ENCODE peak calls at places on chromosome 14, in four cellular contexts. V is suprapubic skin, H is ovary, K is right lobe of liver. W is an unnamed sample.
A peak's percentile ranks its signal among the peaks of the same experiment; 100 is the strongest.

GRCh38 chr14:50000215-50001145 is 107.6 kb downstream of the ARF6 start:
- DNase-seq in H (peak; percentile 47), V (peak; percentile 83), K (peak; percentile 53), W (no peak)

GRCh38 chr14:41607966-41608663 is 1.4 kb downstream of the LRFN5 start:
- DNase-seq in K (no peak), H (no peak), V (no peak), W (no peak)

GRCh38 chr14:58027904-58028303 is 124.1 kb downstream of the ARMH4 start:
- DNase-seq in V (no peak), H (no peak), K (no peak), W (no peak)

GRCh38 chr14:55131782-55132181 is 2.7 kb downstream of the LGALS3 start:
- DNase-seq in K (no peak), H (peak; percentile 50), V (no peak), W (no peak)

GRCh38 chr14:49971156-49972141 is 78.6 kb downstream of the ARF6 start:
- DNase-seq in V (no peak), K (no peak), H (no peak), W (no peak)

GRCh38 chr14:30303350-30303749 is 255.6 kb upstream of the G2E3 start:
- DNase-seq in H (no peak), V (no peak), K (no peak), W (no peak)

GRCh38 chr14:63224196-63224595 is 20.0 kb downstream of the RHOJ start:
- DNase-seq in K (no peak), V (no peak), H (no peak), W (no peak)

GRCh38 chr14:22185191-22185590 is 403.8 kb downstream of the DAD1 start:
- DNase-seq in K (no peak), V (no peak), H (no peak), W (no peak)

GRCh38 chr14:74705607-74706006 is 7.3 kb downstream of the AREL1 start:
- DNase-seq in K (no peak), H (no peak), V (no peak), W (no peak)

GRCh38 chr14:38040411-38040810 is 167.3 kb upstream of the SSTR1 start:
- DNase-seq in H (no peak), K (no peak), V (no peak), W (no peak)

GRCh38 chr14:71403673-71404072 is 496.4 kb downstream of the PCNX1 start:
- DNase-seq in V (no peak), K (no peak), H (no peak), W (no peak)

GRCh38 chr14:68921666-68922065 is 57.4 kb downstream of the ACTN1 start:
- DNase-seq in V (no peak), K (no peak), H (no peak), W (no peak)

GRCh38 chr14:93969082-93969828 is 7.1 kb downstream of the ASB2 start:
- DNase-seq in V (no peak), H (no peak), K (no peak), W (no peak)

GRCh38 chr14:95208598-95208997 is 51.3 kb upstream of the DICER1 start:
- DNase-seq in V (no peak), H (no peak), K (no peak), W (no peak)

GRCh38 chr14:93009471-93010117 is 86.6 kb downstream of the CHGA start:
- DNase-seq in V (no peak), K (no peak), H (no peak), W (no peak)

GRCh38 chr14:33357225-33358010 is 418.7 kb downstream of the NPAS3 start:
- DNase-seq in V (no peak), H (no peak), K (no peak), W (no peak)

GRCh38 chr14:46048127-46048526 is 603.5 kb downstream of the RPL10L start:
- DNase-seq in K (no peak), H (no peak), V (no peak), W (no peak)

GRCh38 chr14:22007278-22008097 is 333.9 kb upstream of the OR4E1 start:
- DNase-seq in K (no peak), H (no peak), V (no peak), W (no peak)

GRCh38 chr14:23364164-23364571 is 804 bp downstream of the EFS start:
- DNase-seq in K (no peak), H (peak; percentile 51), V (peak; percentile 83), W (no peak)

GRCh38 chr14:86541969-86542368 is 1012.0 kb downstream of the FLRT2 start:
- DNase-seq in H (no peak), V (no peak), K (no peak), W (no peak)

GRCh38 chr14:64702493-64703392 is 1.5 kb upstream of the PLEKHG3 start:
- DNase-seq in K (no peak), H (no peak), V (peak; percentile 72), W (no peak)

GRCh38 chr14:95440951-95441350 is 75.5 kb downstream of the SYNE3 start:
- DNase-seq in K (no peak), H (no peak), V (no peak), W (no peak)

GRCh38 chr14:52995998-52996397 is 45.1 kb upstream of the FERMT2 start:
- DNase-seq in K (no peak), H (no peak), V (no peak), W (no peak)

GRCh38 chr14:85414142-85414541 is 115.8 kb upstream of the FLRT2 start:
- DNase-seq in H (no peak), K (no peak), V (no peak), W (no peak)

GRCh38 chr14:81301371-81301770 is 80.6 kb upstream of the GTF2A1 start:
- DNase-seq in K (no peak), H (no peak), V (no peak), W (no peak)

GRCh38 chr14:70724944-70725343 is 83.2 kb downstream of the TTC9 start:
- DNase-seq in H (no peak), V (no peak), K (no peak), W (no peak)

GRCh38 chr14:32595496-32595895 is 266.4 kb downstream of the AKAP6 start:
- DNase-seq in V (no peak), H (no peak), K (no peak), W (no peak)

DNA sequence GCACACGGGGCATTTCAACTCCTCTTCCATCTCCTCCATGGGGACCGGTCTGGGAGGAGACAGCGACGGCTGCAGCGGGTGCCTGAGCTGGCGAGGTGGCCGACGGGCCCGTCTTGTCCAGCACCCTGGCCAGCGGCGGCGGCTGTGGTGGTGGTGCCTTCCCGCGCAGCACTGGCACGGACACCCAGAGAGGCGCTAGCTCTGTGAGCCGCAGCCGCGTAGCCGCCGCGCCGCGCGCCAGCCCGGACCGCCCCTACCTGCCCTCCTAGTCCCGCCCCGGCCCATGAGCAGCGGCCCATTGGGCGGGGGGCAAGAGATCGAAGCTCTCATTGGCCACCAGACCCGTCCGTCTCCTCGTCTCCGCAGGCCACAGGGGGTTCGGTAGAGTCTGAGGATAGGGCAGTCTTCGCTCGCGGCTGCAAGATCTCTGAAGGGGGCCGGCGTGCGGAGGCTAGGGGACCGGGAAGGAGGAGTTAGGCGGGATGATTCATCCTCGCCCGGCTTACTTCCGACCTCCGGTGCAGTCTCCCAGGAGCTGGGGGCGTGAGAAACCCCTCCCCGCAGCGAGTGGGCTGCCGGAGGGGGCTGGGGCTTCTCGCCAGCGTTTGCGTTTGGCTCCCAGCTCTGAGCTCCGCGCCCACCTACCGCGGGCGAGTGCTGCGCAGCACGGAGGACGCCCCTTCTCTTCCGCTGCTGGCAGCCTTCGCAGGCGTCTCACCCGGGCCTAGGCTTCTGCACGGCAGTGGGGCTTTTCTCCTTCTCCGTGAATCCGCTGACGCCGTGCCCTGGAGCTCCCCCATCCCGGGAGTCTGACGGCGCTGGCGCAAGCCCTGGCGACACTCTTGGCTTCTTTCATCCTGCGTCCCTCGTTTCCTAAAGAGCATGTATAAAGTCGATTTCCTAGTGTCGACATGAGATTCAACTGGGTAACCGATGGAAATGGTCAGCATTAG is at the start of gene TRIM9:
- DNase-seq in V (peak; percentile 93), K (peak; percentile 91), H (peak; percentile 95), W (peak; percentile 96)
- TF ChIP-seq POLR2A in V (no peak), K (no peak), H (peak; percentile 26), W (no peak)

GRCh38 chr14:103520657-103521437 is 1.8 kb downstream of the CKB start:
- DNase-seq in V (peak; percentile 90), H (peak; percentile 87), K (peak; percentile 75), W (no peak)
- TF ChIP-seq POLR2A in V (no peak), H (peak; percentile 38), K (no peak), W (no peak)

GRCh38 chr14:61438860-61439765 is 117.7 kb downstream of the PRKCH start:
- DNase-seq in K (peak; percentile 67), H (peak; percentile 20), V (peak; percentile 84), W (peak; percentile 90)

GRCh38 chr14:61438036-61438435 is 116.7 kb downstream of the PRKCH start:
- DNase-seq in K (no peak), V (no peak), H (no peak), W (peak; percentile 34)

GRCh38 chr14:61435563-61436337 is 114.4 kb downstream of the PRKCH start:
- DNase-seq in V (peak; percentile 76), H (no peak), K (no peak), W (peak; percentile 89)

GRCh38 chr14:61438497-61438859 is 117.1 kb downstream of the PRKCH start:
- DNase-seq in K (no peak), H (no peak), V (no peak), W (no peak)

DNA sequence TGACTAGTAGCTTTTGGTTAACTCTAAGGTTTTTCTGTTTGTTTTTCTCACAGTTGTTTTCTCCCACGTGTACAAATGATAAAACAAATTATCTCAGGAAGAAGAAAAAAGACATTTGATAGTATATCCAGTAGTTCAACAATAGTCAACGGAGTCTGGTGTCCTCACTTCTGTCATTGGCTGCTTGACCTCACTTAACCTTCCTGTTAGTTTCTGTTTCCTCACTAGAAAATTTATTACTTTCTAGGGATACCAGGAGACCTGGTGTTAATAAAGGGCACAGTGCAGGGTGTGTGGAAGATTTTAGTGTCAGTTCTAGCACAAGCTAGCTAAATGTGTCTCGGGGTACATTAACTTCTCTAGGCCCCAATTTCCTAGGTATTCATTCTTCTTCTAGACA is 116.0 kb downstream of the PRKCH start:
- DNase-seq in V (no peak), K (no peak), H (no peak), W (no peak)
- TF ChIP-seq POLR2A in V (no peak), K (no peak), H (no peak), W (no peak)

GRCh38 chr14:96796851-96797187 is 363 bp upstream of the VRK1 start:
- DNase-seq in V (no peak), K (no peak), H (no peak), W (no peak)

GRCh38 chr14:96797943-96798349 is 764 bp downstream of the VRK1 start:
- DNase-seq in H (no peak), V (no peak), K (no peak), W (no peak)

GRCh38 chr14:96795443-96795842 is 1.7 kb upstream of the VRK1 start:
- DNase-seq in K (no peak), H (no peak), V (no peak), W (no peak)

GRCh38 chr14:96799489-96800056 is 2.4 kb downstream of the VRK1 start:
- DNase-seq in K (no peak), V (no peak), H (no peak), W (no peak)

DNA sequence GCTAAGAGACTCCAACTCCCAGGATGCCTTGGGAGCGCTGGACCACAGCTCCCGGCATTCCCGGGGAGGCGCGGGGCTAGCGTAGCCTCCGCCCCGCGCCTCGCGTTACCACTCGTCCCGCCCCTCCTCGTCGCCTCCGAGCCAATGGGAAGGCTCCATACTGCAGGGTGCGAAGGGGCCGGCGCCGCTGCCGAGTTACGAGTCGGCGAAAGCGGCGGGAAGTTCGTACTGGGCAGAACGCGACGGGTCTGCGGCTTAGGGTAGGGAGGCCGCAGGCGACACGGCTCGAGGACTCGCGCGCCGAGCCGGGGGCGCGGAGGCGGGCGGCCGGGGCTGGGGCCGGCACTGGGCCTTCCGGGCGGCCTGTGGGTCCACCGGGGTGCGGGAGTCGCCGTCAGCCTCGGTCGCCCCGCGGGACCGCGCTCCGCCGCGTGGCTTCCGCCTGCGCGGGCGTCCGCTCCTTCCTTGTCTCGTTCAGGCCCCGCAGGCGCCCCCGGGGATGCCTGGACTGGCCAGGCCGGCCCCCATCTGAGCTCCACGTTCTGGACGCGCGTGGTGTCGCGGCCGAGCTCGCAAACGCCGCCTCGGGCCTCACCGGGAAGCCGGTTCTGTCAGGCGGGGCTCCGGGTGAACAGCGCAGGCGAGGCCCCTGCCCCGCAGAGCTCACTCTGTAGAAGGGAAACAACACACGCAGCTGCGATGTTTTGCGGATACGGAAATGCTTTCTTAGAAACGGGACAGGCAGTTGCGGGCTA is at the start of gene VRK1:
- DNase-seq in K (peak; percentile 98), V (peak; percentile 96), H (peak; percentile 94), W (peak; percentile 98)
- TF ChIP-seq POLR2A in K (no peak), V (no peak), H (no peak), W (no peak)

W was measured in esophagus muscularis mucosa.